ENCODE peak calls at places on chromosomes 1 and 21, in six cellular contexts. A, G, P, I, R and O are unnamed samples.

GRCh38 chr1:41672173-41672572 is 187.7 kb upstream of the EDN2 start:
- DNase-seq in A (no peak), G (no peak), P (peak), I (peak), R (no peak), O (peak)

GRCh38 chr1:25566186-25566729 is 22.9 kb downstream of the LDLRAP1 start:
- DNase-seq in A (no peak), G (no peak), P (no peak), I (no peak), R (no peak), O (no peak)

GRCh38 chr1:154557939-154558609 is 388 bp downstream of the UBE2Q1 start:
- DNase-seq in A (no peak), G (no peak), P (peak), I (peak), R (peak), O (peak)

GRCh38 chr21:15445327-15445726 is 284.5 kb upstream of the USP25 start:
- DNase-seq in A (no peak), G (peak), P (no peak), I (no peak), R (no peak), O (no peak)

GRCh38 chr1:56071351-56071750 is 508.0 kb downstream of the PLPP3 start:
- DNase-seq in A (no peak), G (no peak), P (no peak), I (no peak), R (no peak), O (no peak)

GRCh38 chr1:209380396-209380795 is 203.1 kb upstream of the CAMK1G start:
- DNase-seq in A (no peak), G (no peak), P (peak), I (no peak), R (no peak), O (no peak)

GRCh38 chr1:223486366-223486765 is 93.2 kb downstream of the CCDC185 start:
- DNase-seq in A (no peak), G (no peak), P (no peak), I (no peak), R (no peak), O (no peak)

GRCh38 chr1:160945079-160945478 is 9.5 kb downstream of the ITLN2 start:
- DNase-seq in A (no peak), G (no peak), P (no peak), I (no peak), R (no peak), O (no peak)

GRCh38 chr1:65235867-65236805 is 73.2 kb upstream of the DNAJC6 start:
- DNase-seq in A (peak), G (no peak), P (peak), I (peak), R (no peak), O (peak)

GRCh38 chr1:27333717-27334279 is 8.0 kb upstream of the SYTL1 start:
- DNase-seq in A (no peak), G (no peak), P (no peak), I (no peak), R (no peak), O (no peak)

GRCh38 chr1:36730599-36730998 is 247.9 kb upstream of the CSF3R start:
- DNase-seq in A (no peak), G (no peak), P (no peak), I (no peak), R (no peak), O (no peak)

GRCh38 chr1:36733748-36734147 is 251.0 kb upstream of the CSF3R start:
- DNase-seq in A (no peak), G (no peak), P (no peak), I (no peak), R (no peak), O (no peak)

GRCh38 chr1:36729716-36730510 is 247.2 kb upstream of the CSF3R start:
- DNase-seq in A (no peak), G (no peak), P (no peak), I (no peak), R (no peak), O (no peak)

GRCh38 chr1:36731226-36732037 is 248.7 kb upstream of the CSF3R start:
- DNase-seq in A (no peak), G (no peak), P (no peak), I (no peak), R (no peak), O (no peak)

GRCh38 chr1:36732038-36732402 is 249.3 kb upstream of the CSF3R start:
- DNase-seq in A (no peak), G (no peak), P (no peak), I (no peak), R (no peak), O (no peak)
- H4K91ac ChIP-seq in A (no peak), G (no peak), P (no peak), I (no peak), R (no peak), O (no peak)

DNA sequence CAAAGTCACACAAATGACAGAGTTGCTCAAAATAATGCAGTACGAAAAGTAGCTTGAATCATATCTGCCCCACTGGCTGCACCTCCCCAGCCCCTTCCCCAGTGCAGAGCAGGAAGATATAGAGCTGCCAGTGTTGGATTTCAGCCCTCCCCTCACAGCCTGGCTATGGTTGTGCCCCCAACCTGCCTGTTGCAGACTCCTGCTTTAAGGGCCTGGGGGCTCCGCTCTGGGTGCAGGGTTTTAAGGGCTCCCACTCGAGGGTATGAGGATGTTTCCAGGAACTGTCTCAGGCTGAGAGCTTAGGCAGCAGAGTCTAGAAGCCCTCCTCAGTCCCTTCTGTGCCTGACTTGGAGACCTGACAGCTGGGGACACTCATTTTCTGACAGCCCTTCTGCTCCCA is 4.5 kb downstream of the S100A9 start:
- DNase-seq in A (no peak), G (no peak), P (no peak), I (no peak), R (no peak), O (no peak)
- H3K27ac ChIP-seq in A (no peak), G (no peak), P (no peak), I (no peak), R (no peak), O (no peak)

GRCh38 chr21:33078907-33079582 is 9.1 kb downstream of the OLIG1 start:
- DNase-seq in A (no peak), G (no peak), P (peak), I (peak), R (no peak), O (peak)
- H3K4me2 ChIP-seq in A (no peak), G (no peak), P (no peak), I (peak), R (no peak), O (no peak)

DNA sequence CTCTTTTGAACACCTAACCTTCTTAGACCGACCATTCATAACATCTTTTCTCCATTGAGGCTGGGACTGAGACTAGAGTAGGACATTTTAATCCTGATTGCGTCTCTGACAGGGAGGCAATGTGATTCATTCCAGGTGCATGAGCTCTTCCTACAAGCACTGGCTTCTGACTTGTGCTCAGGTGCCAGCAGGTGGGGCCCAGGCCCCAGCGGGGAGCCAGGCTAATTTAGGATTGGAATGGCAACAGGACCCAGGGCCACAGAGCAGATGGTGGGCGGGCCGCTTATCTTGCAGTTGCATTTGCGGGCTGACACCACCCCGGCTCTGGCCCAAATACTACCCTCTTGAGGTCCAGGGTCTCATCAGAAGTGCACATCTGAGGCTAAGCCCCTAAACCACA is 4.1 kb downstream of the GPA33 start:
- DNase-seq in A (no peak), G (peak), P (no peak), I (no peak), R (no peak), O (no peak)
- H4K91ac ChIP-seq in A (no peak), G (no peak), P (no peak), I (no peak), R (no peak), O (no peak)

DNA sequence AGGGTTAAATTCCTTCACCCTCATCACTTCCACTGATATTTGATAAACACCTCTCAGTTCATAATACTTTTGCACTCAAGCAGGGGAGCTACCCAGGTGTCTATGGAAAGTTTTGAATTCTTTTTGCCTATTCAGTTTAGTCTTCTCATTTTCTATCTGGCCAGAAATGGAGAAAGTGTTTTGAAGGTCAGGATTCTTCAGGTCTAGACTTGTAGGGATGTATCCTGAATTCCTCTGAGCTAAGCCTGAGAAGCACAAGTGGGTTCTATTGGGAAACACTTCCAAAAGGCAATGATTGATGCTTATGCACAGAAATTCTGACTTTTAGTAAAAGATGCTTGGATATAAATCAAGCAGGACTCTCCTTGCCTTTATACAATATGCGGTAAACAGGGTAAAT is 217.8 kb upstream of the HOOK1 start:
- DNase-seq in A (no peak), G (no peak), P (no peak), I (no peak), R (no peak), O (no peak)
- H3K27ac ChIP-seq in A (no peak), G (no peak), P (peak), I (no peak), R (no peak), O (peak)

GRCh38 chr1:110633646-110634030 is 27.5 kb upstream of the KCNA2 start:
- DNase-seq in A (no peak), G (no peak), P (no peak), I (no peak), R (no peak), O (no peak)

GRCh38 chr1:110634086-110634454 is 27.9 kb upstream of the KCNA2 start:
- DNase-seq in A (no peak), G (no peak), P (no peak), I (no peak), R (no peak), O (no peak)

GRCh38 chr1:110631836-110632620 is 25.9 kb upstream of the KCNA2 start:
- DNase-seq in A (no peak), G (no peak), P (no peak), I (no peak), R (no peak), O (no peak)

GRCh38 chr1:110628356-110629105 is 22.4 kb upstream of the KCNA2 start:
- DNase-seq in A (no peak), G (no peak), P (no peak), I (no peak), R (no peak), O (no peak)

GRCh38 chr1:110630770-110631663 is 24.9 kb upstream of the KCNA2 start:
- DNase-seq in A (peak), G (peak), P (peak), I (peak), R (peak), O (peak)
- H3K4me2 ChIP-seq in A (no peak), G (no peak), P (no peak), I (no peak), R (no peak), O (no peak)

GRCh38 chr1:98286656-98287055 is 365.8 kb upstream of the DPYD start:
- DNase-seq in A (no peak), G (no peak), P (no peak), I (no peak), R (no peak), O (no peak)
- H4K91ac ChIP-seq in A (no peak), G (no peak), P (no peak), I (no peak), R (no peak), O (no peak)

GRCh38 chr21:45979651-45980050 is 1.9 kb upstream of the COL6A1 start:
- DNase-seq in A (no peak), G (no peak), P (no peak), I (no peak), R (no peak), O (no peak)

GRCh38 chr21:45980271-45980670 is 1.3 kb upstream of the COL6A1 start:
- DNase-seq in A (no peak), G (no peak), P (no peak), I (no peak), R (no peak), O (no peak)

GRCh38 chr21:45981641-45982255 is at the start of gene COL6A1:
- DNase-seq in A (peak), G (peak), P (peak), I (peak), R (peak), O (peak)

GRCh38 chr21:45981154-45981606 is 390 bp upstream of the COL6A1 start:
- DNase-seq in A (peak), G (peak), P (peak), I (peak), R (peak), O (peak)

GRCh38 chr21:45980697-45981096 is 873 bp upstream of the COL6A1 start:
- DNase-seq in A (no peak), G (no peak), P (no peak), I (no peak), R (no peak), O (no peak)
- H3K27ac ChIP-seq in A (no peak), G (no peak), P (peak), I (peak), R (no peak), O (no peak)